ENCODE peak calls at places on chromosomes 4 and X, in four cellular contexts. X, V, R and A are unnamed samples.

GRCh38 chr4:183424109-183424751 is 20.2 kb upstream of the CDKN2AIP start:
- DNase-seq in X (no peak), V (no peak), R (no peak), A (no peak)

GRCh38 chr4:44145868-44146267 is 302.7 kb downstream of the KCTD8 start:
- DNase-seq in X (no peak), V (no peak), R (peak), A (no peak)

GRCh38 chr4:29278580-29278979 is 1441.6 kb upstream of the PCDH7 start:
- DNase-seq in X (no peak), V (no peak), R (peak), A (no peak)

GRCh38 chrX:68146054-68146453 is 287.2 kb downstream of the OPHN1 start:
- DNase-seq in X (peak), V (peak), R (peak), A (no peak)

GRCh38 chr4:124890522-124890921 is 178.0 kb upstream of the ANKRD50 start:
- DNase-seq in X (no peak), V (no peak), R (peak), A (no peak)

GRCh38 chrX:75230296-75230695 is 43.6 kb upstream of the UPRT start:
- DNase-seq in X (no peak), V (no peak), R (no peak), A (no peak)

GRCh38 chrX:55007633-55008032 is 7.5 kb downstream of the APEX2 start:
- DNase-seq in X (peak), V (no peak), R (peak), A (no peak)

GRCh38 chr4:168942985-168943384 is 67.1 kb downstream of the CBR4 start:
- DNase-seq in X (no peak), V (peak), R (no peak), A (peak)

GRCh38 chrX:2658585-2659292 is 32.4 kb upstream of the CD99 start:
- DNase-seq in X (no peak), V (no peak), R (no peak), A (no peak)

GRCh38 chr4:5082381-5082780 is 31.1 kb downstream of the STK32B start:
- DNase-seq in X (no peak), V (no peak), R (no peak), A (no peak)

GRCh38 chr4:152045781-152046571 is 285.2 kb upstream of the GATB start:
- DNase-seq in X (peak), V (peak), R (no peak), A (peak)

DNA sequence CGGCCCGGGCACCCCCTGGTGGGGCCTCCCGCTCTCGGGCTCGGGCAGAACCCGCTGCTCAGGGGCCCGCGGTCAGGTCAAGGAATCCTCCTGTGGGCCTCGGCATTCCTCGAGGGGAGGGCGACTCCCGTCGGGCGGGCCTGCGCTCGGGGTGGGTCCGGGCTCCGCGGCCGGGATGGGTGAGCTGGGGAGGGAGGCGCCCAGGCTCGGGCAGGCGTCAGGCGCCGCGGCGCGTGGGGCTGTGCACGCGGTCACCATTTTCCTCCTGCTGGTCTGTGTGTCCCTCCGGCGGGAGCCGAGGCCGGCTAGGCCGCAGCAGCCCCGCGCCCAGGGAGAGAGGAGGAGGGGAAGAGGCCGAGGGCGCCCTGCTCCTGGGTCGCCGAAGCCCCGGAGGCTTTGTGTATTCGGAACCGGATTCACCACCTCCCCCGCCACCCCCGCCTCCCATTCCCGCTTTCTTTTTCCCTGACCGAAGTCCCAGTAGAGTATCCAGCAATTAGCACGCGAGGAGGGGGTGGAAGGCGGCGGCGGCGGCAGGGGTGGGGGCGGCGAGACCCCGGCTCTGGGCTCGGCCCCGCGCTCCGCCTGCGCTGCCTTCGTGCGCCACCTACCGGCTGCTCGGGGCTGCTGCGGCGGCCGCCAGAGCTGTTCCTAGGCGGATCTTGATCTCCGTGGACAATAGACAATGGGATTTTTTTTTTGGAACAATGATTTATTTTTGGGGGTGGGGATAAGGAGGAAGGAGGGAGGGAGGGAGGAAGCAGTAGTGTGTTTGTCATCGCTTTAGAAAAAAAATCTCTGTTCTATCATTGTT is 99.0 kb upstream of the MAML3 start:
- DNase-seq in X (peak), V (peak), R (peak), A (peak)
- TF ChIP-seq BHLHE40 in X (no peak), V (no peak), R (no peak), A (no peak)

DNA sequence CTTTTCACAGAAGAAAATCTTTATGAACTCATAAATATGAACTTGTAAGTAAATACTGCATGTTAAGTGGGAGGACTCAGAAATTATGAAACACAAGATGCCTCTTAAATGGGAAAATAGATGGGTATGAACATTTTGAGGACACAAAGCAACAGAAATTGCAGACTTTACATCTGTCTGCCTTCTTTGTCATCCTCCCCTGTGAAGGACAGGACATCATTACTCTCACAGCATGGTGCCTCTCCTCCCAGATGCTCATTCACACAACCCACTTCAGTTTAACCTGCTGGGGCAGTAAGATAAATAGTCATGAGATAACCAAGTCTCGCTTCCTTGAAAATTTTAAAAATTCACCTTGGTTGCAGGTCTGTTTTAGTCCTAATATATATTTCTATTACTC is 144.5 kb downstream of the APBB2 start:
- DNase-seq in X (no peak), V (no peak), R (no peak), A (no peak)
- TF ChIP-seq BHLHE40 in X (no peak), V (no peak), R (no peak), A (no peak)

GRCh38 chrX:131072871-131073571 is 14.9 kb downstream of the ARHGAP36 start:
- DNase-seq in X (no peak), V (no peak), R (no peak), A (no peak)
- TF ChIP-seq BHLHE40 in X (no peak), V (no peak), R (no peak), A (no peak)

GRCh38 chrX:118219866-118220265 is 103.3 kb upstream of the KLHL13 start:
- DNase-seq in X (no peak), V (no peak), R (no peak), A (no peak)
- TF ChIP-seq BHLHE40 in X (no peak), V (no peak), R (no peak), A (no peak)

DNA sequence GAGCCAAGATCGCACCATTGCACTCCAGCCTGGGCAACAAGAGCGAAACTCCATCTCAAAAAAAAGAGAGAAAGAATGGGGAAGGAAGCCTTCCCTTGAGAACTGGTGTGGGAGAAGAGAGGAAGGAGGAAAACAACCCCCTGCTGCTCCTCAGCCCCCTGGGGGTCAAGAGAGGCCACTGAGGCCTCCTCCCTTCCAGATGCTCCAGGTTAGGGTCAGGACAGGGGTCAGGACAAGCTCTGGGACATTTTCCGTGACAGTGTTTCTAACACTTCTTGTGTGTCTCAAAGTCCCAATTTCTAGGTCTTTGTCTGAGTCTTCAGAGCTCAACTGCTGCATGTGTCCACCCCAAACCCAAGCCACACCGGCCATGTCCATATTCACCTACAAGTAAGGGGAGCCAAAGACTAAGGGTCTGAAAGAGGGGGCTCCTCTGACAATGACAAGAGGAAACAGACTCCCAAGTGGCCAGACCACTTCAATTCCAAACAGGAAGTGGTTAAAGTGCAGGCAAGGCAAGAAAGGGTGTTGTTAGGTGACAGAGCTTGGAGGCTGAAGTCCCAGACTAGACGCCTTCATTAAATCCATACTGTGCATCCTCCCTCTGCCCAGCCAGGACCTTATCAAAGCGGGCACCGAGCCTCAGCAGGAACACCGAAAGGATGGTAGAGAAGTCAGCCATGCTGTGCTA is 8.3 kb downstream of the L1CAM start:
- DNase-seq in X (no peak), V (no peak), R (no peak), A (no peak)
- TF ChIP-seq BHLHE40 in X (no peak), V (no peak), R (no peak), A (no peak)

DNA sequence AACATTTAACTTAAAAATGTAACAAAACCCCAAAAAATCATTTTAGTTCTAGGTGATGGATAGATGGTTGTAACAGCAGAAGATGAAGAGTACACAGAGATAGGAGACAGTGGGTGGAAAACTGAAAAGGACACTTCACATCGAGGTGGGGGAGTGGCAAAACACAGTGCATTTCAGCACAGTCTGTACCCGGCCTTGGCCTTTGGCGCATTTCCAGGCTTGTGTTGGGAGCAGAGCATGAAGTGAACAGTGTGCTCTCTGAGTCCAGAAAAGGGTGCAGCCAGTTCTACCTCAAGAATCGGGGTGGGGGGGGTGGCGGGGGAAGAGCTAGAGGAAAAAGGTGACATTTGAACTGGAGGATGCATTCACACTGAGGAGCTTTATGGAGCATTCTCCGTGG is 4.3 kb downstream of the TSPYL2 start:
- DNase-seq in X (no peak), V (no peak), R (no peak), A (no peak)
- TF ChIP-seq BHLHE40 in X (no peak), V (no peak), R (no peak), A (no peak)

DNA sequence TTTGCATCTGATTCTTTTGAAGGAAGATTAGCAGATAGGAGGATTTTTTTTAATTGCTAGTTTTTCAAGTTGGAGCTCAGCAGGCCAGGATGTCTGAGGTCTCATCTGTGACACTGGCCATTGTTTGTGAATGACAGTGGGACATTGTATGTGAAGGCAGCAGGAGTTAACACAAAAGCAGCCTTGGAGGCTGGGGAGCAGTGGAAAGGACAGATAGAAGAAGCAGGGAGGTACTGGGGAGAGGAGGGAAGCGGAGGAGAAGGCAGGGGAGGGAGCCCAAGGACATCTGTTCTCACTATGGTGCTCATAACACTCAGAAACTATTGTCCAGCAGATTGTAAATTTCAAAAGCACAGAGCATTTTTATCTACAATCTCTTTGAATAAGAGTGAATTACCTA is 253.6 kb upstream of the DIPK2B start:
- DNase-seq in X (no peak), V (no peak), R (no peak), A (no peak)
- TF ChIP-seq BHLHE40 in X (no peak), V (no peak), R (no peak), A (no peak)

GRCh38 chrX:28042260-28042659 is 61.0 kb upstream of the DCAF8L1 start:
- DNase-seq in X (no peak), V (no peak), R (no peak), A (no peak)
- TF ChIP-seq BHLHE40 in X (no peak), V (no peak), R (no peak), A (no peak)